ENCODE peak calls at places on chromosomes 4 and X, in four cellular contexts. O is K562, B is HepG2, I is SK-N-SH. K is an unnamed sample.

GRCh38 chr4:19936471-19936870 is 315.2 kb upstream of the SLIT2 start:
- DNase-seq in O (no peak), B (no peak), I (no peak), K (no peak)

GRCh38 chrX:136899206-136899605 is 18.7 kb upstream of the RBMX start:
- DNase-seq in O (no peak), B (no peak), I (no peak), K (no peak)

GRCh38 chr4:53377319-53378170 is at the start of gene FIP1L1:
- DNase-seq in O (peak; percentile 97), B (peak; percentile 83), I (peak; percentile 98), K (peak; percentile 88)

GRCh38 chr4:78057135-78057599 is at the start of gene FRAS1:
- DNase-seq in O (no peak), B (peak; percentile 62), I (peak; percentile 73), K (no peak)

GRCh38 chr4:108320066-108320465 is 151.3 kb upstream of the LEF1 start:
- DNase-seq in O (no peak), B (no peak), I (no peak), K (no peak)

GRCh38 chr4:7909966-7910720 is 29.5 kb downstream of the AFAP1 start:
- DNase-seq in O (no peak), B (no peak), I (no peak), K (no peak)

GRCh38 chrX:150696836-150697235 is 3.6 kb downstream of the MTMR1 start:
- DNase-seq in O (no peak), B (no peak), I (no peak), K (no peak)

GRCh38 chrX:102154900-102155805 is 624 bp downstream of the BEX5 start:
- DNase-seq in O (no peak), B (no peak), I (peak; percentile 9), K (no peak)

GRCh38 chrX:45699158-45699557 is 498.5 kb upstream of the DIPK2B start:
- DNase-seq in O (no peak), B (peak; percentile 0), I (no peak), K (no peak)

GRCh38 chr4:53461244-53461643 is 83.8 kb downstream of the FIP1L1 start:
- DNase-seq in O (no peak), B (no peak), I (no peak), K (no peak)

GRCh38 chrX:133448512-133449076 is 33.3 kb upstream of the GPC4 start:
- DNase-seq in O (no peak), B (no peak), I (no peak), K (no peak)

GRCh38 chr4:142719854-142720541 is 126.1 kb downstream of the INPP4B start:
- DNase-seq in O (no peak), B (no peak), I (peak; percentile 45), K (peak; percentile 68)

GRCh38 chr4:99818661-99819060 is 2.0 kb downstream of the DAPP1 start:
- DNase-seq in O (no peak), B (no peak), I (no peak), K (no peak)
- TF ChIP-seq POLR2AphosphoS5 in O (no peak), B (no peak), I (no peak), K (no peak)

GRCh38 chrX:49269010-49269767 is 404 bp upstream of the PPP1R3F start:
- DNase-seq in O (peak; percentile 92), B (peak; percentile 94), I (peak; percentile 89), K (peak; percentile 96)

GRCh38 chrX:49268702-49269009 is 937 bp upstream of the PPP1R3F start:
- DNase-seq in O (no peak), B (no peak), I (no peak), K (no peak)

GRCh38 chrX:49269768-49270248 is at the start of gene PPP1R3F:
- DNase-seq in O (no peak), B (no peak), I (no peak), K (no peak)

GRCh38 chrX:49271341-49271740 is 1.7 kb downstream of the PPP1R3F start:
- DNase-seq in O (no peak), B (no peak), I (no peak), K (no peak)

GRCh38 chrX:49270249-49270921 is 792 bp downstream of the PPP1R3F start:
- DNase-seq in O (no peak), B (no peak), I (peak; percentile 42), K (no peak)
- TF ChIP-seq ELF1 in O (no peak), B (no peak), I (no peak), K (no peak)

DNA sequence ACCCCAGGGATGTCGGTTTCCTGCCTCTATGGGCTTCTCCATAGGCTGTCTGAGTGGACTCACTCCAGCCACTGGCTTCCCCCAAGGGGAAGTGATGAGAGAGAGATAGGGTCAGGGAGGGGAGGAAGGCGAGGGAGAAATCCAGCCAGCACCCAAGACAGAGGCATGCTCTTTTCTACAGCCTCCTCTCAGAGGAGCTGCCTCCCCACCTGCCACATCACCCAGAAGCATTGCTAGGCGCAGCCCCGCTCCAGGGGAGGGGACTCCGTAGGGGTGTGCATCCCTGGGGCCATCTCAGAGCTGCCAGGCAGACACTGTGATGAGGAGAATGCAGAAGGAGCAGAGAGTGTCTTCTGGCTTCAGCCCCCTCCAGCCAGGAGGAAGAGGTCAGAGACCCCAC is 109.5 kb upstream of the NKX1-1 start:
- DNase-seq in O (no peak), B (no peak), I (no peak), K (no peak)
- TF ChIP-seq POLR2AphosphoS5 in O (no peak), B (no peak), I (no peak), K (no peak)

DNA sequence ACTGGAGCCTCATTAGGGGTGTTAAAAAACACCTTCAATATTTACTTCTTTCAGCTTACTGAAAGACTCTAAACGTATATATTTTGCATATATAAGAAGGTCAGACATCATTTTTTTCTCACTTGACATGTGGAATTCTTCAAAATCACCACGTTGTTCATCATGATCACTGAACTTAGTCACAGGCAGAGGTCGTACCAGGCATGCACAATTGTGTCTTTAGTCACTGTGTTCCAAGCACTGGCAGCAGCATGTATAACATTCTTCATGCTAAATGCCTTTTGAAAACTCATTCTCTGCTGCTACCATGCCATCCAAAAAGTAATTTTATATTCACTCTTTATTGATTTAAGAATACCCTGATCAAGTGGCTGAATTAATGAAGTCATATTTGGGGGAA is 229.3 kb upstream of the ARSJ start:
- DNase-seq in O (no peak), B (no peak), I (no peak), K (no peak)
- TF ChIP-seq ELF1 in O (no peak), B (no peak), I (no peak), K (no peak)